ENCODE peak calls at places on chromosomes 6 and 20, in four cellular contexts. A, X, L and V are unnamed samples.

GRCh38 chr6:111583986-111584385 is 21.7 kb downstream of the TRAF3IP2 start:
- DNase-seq in L (no peak), X (no peak), A (no peak), V (no peak)

GRCh38 chr6:35463292-35463691 is 4.9 kb upstream of the RPL10A start:
- DNase-seq in X (no peak), L (no peak), A (no peak), V (no peak)

GRCh38 chr20:46049190-46049589 is 20.2 kb downstream of the SLC12A5 start:
- DNase-seq in L (no peak), X (no peak), A (no peak), V (no peak)

GRCh38 chr6:1226208-1227099 is 85.4 kb upstream of the FOXQ1 start:
- DNase-seq in X (no peak), L (no peak), A (no peak), V (no peak)

GRCh38 chr6:45971287-45971686 is 44.4 kb downstream of the CLIC5 start:
- DNase-seq in A (no peak), X (no peak), L (no peak), V (no peak)

GRCh38 chr20:37956099-37956498 is 53.2 kb downstream of the VSTM2L start:
- DNase-seq in X (no peak), L (no peak), A (no peak), V (peak; percentile 17)

GRCh38 chr6:113875470-113875869 is 18.3 kb downstream of the MARCKS start:
- DNase-seq in A (no peak), X (no peak), L (no peak), V (no peak)

GRCh38 chr6:139925894-139926641 is 551.6 kb upstream of the CITED2 start:
- DNase-seq in A (peak; percentile 99), L (no peak), X (no peak), V (peak; percentile 35)

GRCh38 chr20:17023811-17024210 is 203.0 kb upstream of the PCSK2 start:
- DNase-seq in A (no peak), X (no peak), L (no peak), V (no peak)

GRCh38 chr20:3865887-3866407 is 19.3 kb downstream of the MAVS start:
- DNase-seq in A (no peak), L (no peak), X (no peak), V (no peak)

GRCh38 chr20:19427913-19428800 is 215.7 kb downstream of the SLC24A3 start:
- DNase-seq in X (no peak), L (no peak), A (no peak), V (no peak)

GRCh38 chr6:98904096-98904495 is 43.6 kb downstream of the FBXL4 start:
- DNase-seq in A (no peak), L (no peak), X (no peak), V (no peak)

GRCh38 chr6:166262738-166263515 is 45.3 kb downstream of the PRR18 start:
- DNase-seq in A (no peak), X (no peak), L (no peak), V (no peak)

GRCh38 chr6:53605543-53606235 is 59.9 kb downstream of the KLHL31 start:
- DNase-seq in L (no peak), X (no peak), A (no peak), V (no peak)

GRCh38 chr6:37480951-37481597 is 18.6 kb downstream of the CCDC167 start:
- DNase-seq in A (no peak), X (no peak), L (no peak), V (no peak)

GRCh38 chr6:125780540-125781306 is 10.0 kb upstream of the NCOA7 start:
- DNase-seq in L (peak; percentile 52), A (no peak), X (peak; percentile 51), V (peak; percentile 67)

GRCh38 chr6:129846761-129847160 is 14.4 kb downstream of the TMEM244 start:
- DNase-seq in L (no peak), X (no peak), A (no peak), V (no peak)

GRCh38 chr6:105015482-105015881 is 58.6 kb downstream of the LIN28B start:
- DNase-seq in A (peak; percentile 27), L (no peak), X (no peak), V (no peak)

GRCh38 chr6:53043626-53044025 is 21.6 kb upstream of the FBXO9 start:
- DNase-seq in A (no peak), L (no peak), X (no peak), V (no peak)

GRCh38 chr20:36871640-36872570 is 4.0 kb upstream of the TLDC2 start:
- DNase-seq in A (no peak), L (no peak), X (no peak), V (no peak)

GRCh38 chr6:159929819-159930218 is 39.0 kb downstream of the MAS1 start:
- DNase-seq in L (peak; percentile 43), A (no peak), X (peak; percentile 39), V (no peak)

GRCh38 chr20:46004813-46005505 is 3.7 kb upstream of the MMP9 start:
- DNase-seq in L (peak; percentile 47), X (no peak), A (no peak), V (peak; percentile 38)

GRCh38 chr6:142155895-142156757 is 9.1 kb downstream of the VTA1 start:
- DNase-seq in A (no peak), L (no peak), X (no peak), V (no peak)

GRCh38 chr6:144194293-144194828 is 44.0 kb downstream of the STX11 start:
- DNase-seq in X (no peak), A (no peak), L (no peak), V (no peak)

GRCh38 chr6:72769459-72770125 is 147.7 kb downstream of the KCNQ5 start:
- DNase-seq in L (no peak), X (no peak), A (no peak), V (no peak)

GRCh38 chr6:13873288-13874190 is 51.2 kb upstream of the RNF182 start:
- DNase-seq in X (peak; percentile 75), A (no peak), L (peak; percentile 70), V (peak; percentile 82)

GRCh38 chr6:169988769-169989550 is 237.5 kb downstream of the ERMARD start:
- DNase-seq in X (no peak), A (no peak), L (no peak), V (no peak)

GRCh38 chr6:49556429-49556837 is 6.0 kb downstream of the C6orf141 start:
- DNase-seq in L (no peak), X (no peak), A (no peak), V (peak; percentile 85)

GRCh38 chr6:6694825-6695710 is 106.5 kb downstream of the LY86 start:
- DNase-seq in X (no peak), L (peak; percentile 67), A (no peak), V (peak; percentile 91)

GRCh38 chr6:100464162-100464851 is 414 bp downstream of the SIM1 start:
- DNase-seq in L (no peak), X (no peak), A (no peak), V (no peak)